ENCODE peak calls at places on chromosomes 2 and 18, in nine cellular contexts. One of them, this sample, is unnamed.

GRCh38 chr2:57881998-57882884 is 164.4 kb upstream of the VRK2 start:
- DNase-seq in BE2C: no peak
- DNase-seq in transverse colon: peak; percentile 15
- DNase-seq in uterus: no peak
- DNase-seq in fibroblast of the aortic adventitia: peak; percentile 62
- DNase-seq in astrocyte: peak; percentile 41
- DNase-seq in AG04449: no peak
- DNase-seq in PC-9: peak; percentile 43
- DNase-seq in epithelial cell of esophagus: no peak
- DNase-seq in this sample: peak; percentile 16

GRCh38 chr2:46857871-46858696 is 57.5 kb downstream of the MCFD2 start:
- DNase-seq in BE2C: no peak
- DNase-seq in uterus: no peak
- DNase-seq in epithelial cell of esophagus: no peak
- DNase-seq in astrocyte: peak; percentile 99
- DNase-seq in AG04449: peak; percentile 100
- DNase-seq in PC-9: peak; percentile 41
- DNase-seq in fibroblast of the aortic adventitia: peak; percentile 98
- DNase-seq in transverse colon: no peak
- DNase-seq in this sample: no peak

GRCh38 chr2:170707821-170708795 is 7.0 kb upstream of the SP5 start:
- DNase-seq in astrocyte: no peak
- DNase-seq in fibroblast of the aortic adventitia: no peak
- DNase-seq in uterus: peak; percentile 29
- DNase-seq in BE2C: no peak
- DNase-seq in AG04449: no peak
- DNase-seq in PC-9: no peak
- DNase-seq in epithelial cell of esophagus: no peak
- DNase-seq in transverse colon: no peak
- DNase-seq in this sample: no peak

GRCh38 chr2:83516503-83516902 is 942.6 kb downstream of the SUCLG1 start:
- DNase-seq in AG04449: no peak
- DNase-seq in uterus: no peak
- DNase-seq in transverse colon: no peak
- DNase-seq in fibroblast of the aortic adventitia: no peak
- DNase-seq in astrocyte: no peak
- DNase-seq in epithelial cell of esophagus: no peak
- DNase-seq in BE2C: no peak
- DNase-seq in PC-9: no peak
- DNase-seq in this sample: no peak

GRCh38 chr2:181784556-181784955 is 104.2 kb upstream of the NEUROD1 start:
- DNase-seq in astrocyte: peak; percentile 77
- DNase-seq in BE2C: no peak
- DNase-seq in fibroblast of the aortic adventitia: peak; percentile 52
- DNase-seq in PC-9: peak; percentile 12
- DNase-seq in uterus: no peak
- DNase-seq in transverse colon: no peak
- DNase-seq in AG04449: no peak
- DNase-seq in epithelial cell of esophagus: peak; percentile 71
- DNase-seq in this sample: no peak

GRCh38 chr18:64803471-64803870 is 654.6 kb upstream of the LINC00305 start:
- DNase-seq in AG04449: no peak
- DNase-seq in epithelial cell of esophagus: no peak
- DNase-seq in uterus: no peak
- DNase-seq in BE2C: no peak
- DNase-seq in transverse colon: no peak
- DNase-seq in PC-9: no peak
- DNase-seq in fibroblast of the aortic adventitia: no peak
- DNase-seq in astrocyte: no peak
- DNase-seq in this sample: no peak

GRCh38 chr2:235073938-235074337 is 122.1 kb downstream of the SH3BP4 start:
- DNase-seq in BE2C: no peak
- DNase-seq in AG04449: no peak
- DNase-seq in uterus: no peak
- DNase-seq in PC-9: no peak
- DNase-seq in astrocyte: no peak
- DNase-seq in fibroblast of the aortic adventitia: no peak
- DNase-seq in epithelial cell of esophagus: no peak
- DNase-seq in transverse colon: no peak
- DNase-seq in this sample: no peak

GRCh38 chr18:49258938-49259337 is 201.5 kb downstream of the DYM start:
- DNase-seq in epithelial cell of esophagus: no peak
- DNase-seq in BE2C: no peak
- DNase-seq in uterus: no peak
- DNase-seq in AG04449: no peak
- DNase-seq in fibroblast of the aortic adventitia: no peak
- DNase-seq in astrocyte: no peak
- DNase-seq in transverse colon: no peak
- DNase-seq in PC-9: no peak
- DNase-seq in this sample: no peak

DNA sequence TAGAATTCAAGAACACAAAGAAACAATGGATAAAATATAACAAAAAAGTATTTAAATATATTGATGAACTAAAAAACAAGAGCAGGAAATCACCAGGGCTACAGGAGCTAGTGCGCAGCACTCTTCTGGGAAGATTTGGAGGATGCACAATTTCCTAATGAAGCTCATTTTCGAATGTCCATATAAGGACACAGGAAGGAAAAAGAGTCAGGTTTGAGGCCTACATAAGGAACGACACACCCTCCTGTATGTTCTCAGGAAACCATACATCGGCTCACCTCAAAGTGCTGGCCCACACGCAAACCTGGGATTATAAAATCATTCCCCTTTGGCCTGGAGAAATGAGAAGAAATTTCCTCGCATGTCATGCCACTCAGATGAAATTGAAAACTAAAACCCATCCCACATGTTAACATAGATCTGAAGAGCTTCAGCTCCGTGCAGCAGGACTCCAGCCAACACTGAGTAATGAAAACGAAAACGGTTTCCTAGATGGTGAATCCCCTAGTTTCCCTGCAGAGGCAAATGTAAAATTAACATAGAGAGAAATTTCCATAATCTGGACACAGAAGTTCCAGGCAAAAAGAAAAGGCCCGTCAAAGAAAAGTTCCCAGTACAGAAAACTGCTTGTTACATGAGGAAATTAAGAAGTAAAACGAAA is 825.8 kb downstream of the SOCS6 start:
- DNase-seq in uterus: no peak
- DNase-seq in AG04449: no peak
- DNase-seq in fibroblast of the aortic adventitia: no peak
- DNase-seq in epithelial cell of esophagus: no peak
- DNase-seq in astrocyte: no peak
- DNase-seq in BE2C: no peak
- DNase-seq in PC-9: no peak
- DNase-seq in transverse colon: no peak
- DNase-seq in this sample: no peak
- H3K4me3 ChIP-seq in uterus: no peak overlapping the region
- H3K4me3 ChIP-seq in AG04449: no peak overlapping the region
- H3K4me3 ChIP-seq in fibroblast of the aortic adventitia: no peak overlapping the region
- H3K4me3 ChIP-seq in epithelial cell of esophagus: no peak overlapping the region
- H3K4me3 ChIP-seq in astrocyte: no peak overlapping the region
- H3K4me3 ChIP-seq in BE2C: no peak overlapping the region
- H3K4me3 ChIP-seq in PC-9: no peak overlapping the region
- H3K4me3 ChIP-seq in transverse colon: no peak overlapping the region
- H3K4me3 ChIP-seq in this sample: no peak overlapping the region

GRCh38 chr2:127525692-127526141 is 572 bp downstream of the IWS1 start:
- DNase-seq in AG04449: peak; percentile 10
- DNase-seq in epithelial cell of esophagus: peak; percentile 48
- DNase-seq in uterus: no peak
- DNase-seq in fibroblast of the aortic adventitia: peak; percentile 74
- DNase-seq in transverse colon: no peak
- DNase-seq in BE2C: no peak
- DNase-seq in PC-9: no peak
- DNase-seq in astrocyte: peak; percentile 56
- DNase-seq in this sample: no peak

GRCh38 chr2:127528487-127528886 is 2.2 kb upstream of the IWS1 start:
- DNase-seq in epithelial cell of esophagus: no peak
- DNase-seq in fibroblast of the aortic adventitia: no peak
- DNase-seq in transverse colon: no peak
- DNase-seq in BE2C: no peak
- DNase-seq in PC-9: no peak
- DNase-seq in AG04449: no peak
- DNase-seq in astrocyte: no peak
- DNase-seq in uterus: no peak
- DNase-seq in this sample: no peak

GRCh38 chr2:127523269-127523930 is 2.9 kb downstream of the IWS1 start:
- DNase-seq in BE2C: no peak
- DNase-seq in PC-9: no peak
- DNase-seq in transverse colon: no peak
- DNase-seq in fibroblast of the aortic adventitia: no peak
- DNase-seq in uterus: no peak
- DNase-seq in astrocyte: no peak
- DNase-seq in epithelial cell of esophagus: no peak
- DNase-seq in AG04449: no peak
- DNase-seq in this sample: no peak

GRCh38 chr2:127526940-127527804 is 883 bp upstream of the IWS1 start:
- DNase-seq in astrocyte: no peak
- DNase-seq in epithelial cell of esophagus: peak; percentile 88
- DNase-seq in uterus: no peak
- DNase-seq in BE2C: no peak
- DNase-seq in fibroblast of the aortic adventitia: no peak
- DNase-seq in AG04449: no peak
- DNase-seq in PC-9: peak; percentile 40
- DNase-seq in transverse colon: no peak
- DNase-seq in this sample: no peak

DNA sequence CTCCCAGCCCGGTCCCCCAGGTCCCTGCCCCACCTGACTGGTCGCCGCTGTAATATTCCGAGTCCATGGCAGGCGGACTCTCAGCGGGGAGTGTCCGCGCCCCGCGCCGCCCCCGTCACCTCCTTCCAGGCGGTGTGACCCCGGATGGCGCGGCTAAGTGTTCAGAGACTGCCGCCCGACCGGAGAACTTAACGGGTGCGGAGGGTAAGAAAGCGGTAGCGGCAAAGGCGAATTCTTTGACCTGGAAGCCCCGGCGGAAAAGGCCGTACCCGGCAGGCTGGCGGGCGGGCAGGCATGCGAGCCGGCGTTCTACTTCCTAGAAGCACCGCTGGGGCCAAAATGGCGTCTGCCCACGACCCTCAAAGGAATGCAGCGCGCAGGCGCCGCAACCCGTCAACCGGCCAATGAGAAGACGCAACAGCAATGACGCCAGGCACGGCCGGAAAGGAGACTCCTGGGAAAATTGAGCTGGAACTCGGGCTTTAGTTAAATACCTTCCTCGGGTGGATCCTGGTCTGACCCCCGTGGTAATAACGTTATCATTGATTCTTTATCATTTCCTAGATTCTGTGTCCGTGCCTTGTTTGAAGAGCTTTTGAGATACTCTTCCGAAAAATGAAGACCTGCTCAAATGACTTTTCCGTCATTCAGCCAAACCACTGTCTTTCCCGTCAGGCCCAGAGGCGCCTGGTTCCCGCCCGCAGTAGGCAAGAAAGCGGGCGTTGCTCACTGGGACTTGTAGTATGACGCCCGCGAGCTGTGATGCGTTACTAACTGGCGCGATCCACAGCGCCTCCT is at the start of gene IWS1:
- DNase-seq in BE2C: peak; percentile 88
- DNase-seq in astrocyte: peak; percentile 91
- DNase-seq in epithelial cell of esophagus: peak; percentile 98
- DNase-seq in uterus: peak; percentile 93
- DNase-seq in transverse colon: peak; percentile 96
- DNase-seq in AG04449: peak; percentile 78
- DNase-seq in PC-9: peak; percentile 95
- DNase-seq in fibroblast of the aortic adventitia: peak; percentile 97
- DNase-seq in this sample: peak; percentile 89
- TF ChIP-seq CTCF in BE2C: no peak
- TF ChIP-seq CTCF in astrocyte: no peak
- TF ChIP-seq CTCF in epithelial cell of esophagus: peak; percentile 25
- TF ChIP-seq CTCF in uterus: peak; percentile 13
- TF ChIP-seq CTCF in transverse colon: peak; percentile 77
- TF ChIP-seq CTCF in AG04449: peak; percentile 22
- TF ChIP-seq CTCF in PC-9: no peak
- TF ChIP-seq CTCF in fibroblast of the aortic adventitia: peak; percentile 30
- TF ChIP-seq CTCF in this sample: no peak

GRCh38 chr2:239312081-239312501 is 88.7 kb downstream of the HDAC4 start:
- DNase-seq in AG04449: no peak
- DNase-seq in fibroblast of the aortic adventitia: no peak
- DNase-seq in BE2C: no peak
- DNase-seq in astrocyte: no peak
- DNase-seq in uterus: no peak
- DNase-seq in PC-9: no peak
- DNase-seq in transverse colon: peak; percentile 6
- DNase-seq in epithelial cell of esophagus: no peak
- DNase-seq in this sample: no peak

GRCh38 chr2:239315308-239315707 is 85.5 kb downstream of the HDAC4 start:
- DNase-seq in BE2C: no peak
- DNase-seq in AG04449: no peak
- DNase-seq in uterus: no peak
- DNase-seq in epithelial cell of esophagus: no peak
- DNase-seq in transverse colon: peak; percentile 6
- DNase-seq in astrocyte: no peak
- DNase-seq in PC-9: no peak
- DNase-seq in fibroblast of the aortic adventitia: no peak
- DNase-seq in this sample: no peak

GRCh38 chr2:239313251-239313650 is 87.6 kb downstream of the HDAC4 start:
- DNase-seq in PC-9: no peak
- DNase-seq in AG04449: no peak
- DNase-seq in transverse colon: no peak
- DNase-seq in epithelial cell of esophagus: no peak
- DNase-seq in BE2C: no peak
- DNase-seq in uterus: no peak
- DNase-seq in astrocyte: no peak
- DNase-seq in fibroblast of the aortic adventitia: no peak
- DNase-seq in this sample: no peak

GRCh38 chr2:239312741-239313246 is 88.0 kb downstream of the HDAC4 start:
- DNase-seq in uterus: peak; percentile 59
- DNase-seq in fibroblast of the aortic adventitia: no peak
- DNase-seq in transverse colon: peak; percentile 18
- DNase-seq in PC-9: no peak
- DNase-seq in BE2C: peak; percentile 33
- DNase-seq in epithelial cell of esophagus: no peak
- DNase-seq in AG04449: no peak
- DNase-seq in astrocyte: no peak
- DNase-seq in this sample: no peak

DNA sequence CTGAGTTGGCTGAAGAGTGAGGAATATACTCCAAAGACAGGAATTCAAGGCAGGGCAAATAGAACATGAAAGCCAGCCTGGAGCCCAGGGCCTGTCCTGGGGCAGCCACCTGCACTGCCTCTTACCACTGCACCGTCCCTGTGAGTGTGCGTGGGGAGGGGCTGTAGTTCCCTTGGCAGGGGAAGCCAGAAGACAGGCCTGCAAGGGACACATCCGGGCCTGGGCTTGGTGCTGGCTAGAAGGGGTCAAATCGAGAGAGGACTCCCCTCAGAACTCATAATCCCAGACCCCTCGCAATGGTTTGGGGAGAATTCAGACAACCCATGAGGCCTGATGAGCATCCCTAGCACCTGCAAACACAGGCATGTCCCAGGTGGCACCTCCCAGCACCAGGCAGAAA is 87.0 kb downstream of the HDAC4 start:
- DNase-seq in epithelial cell of esophagus: no peak
- DNase-seq in astrocyte: no peak
- DNase-seq in BE2C: no peak
- DNase-seq in AG04449: no peak
- DNase-seq in uterus: no peak
- DNase-seq in transverse colon: no peak
- DNase-seq in fibroblast of the aortic adventitia: no peak
- DNase-seq in PC-9: no peak
- DNase-seq in this sample: no peak
- H3K4me3 ChIP-seq in epithelial cell of esophagus: no peak overlapping the region
- H3K4me3 ChIP-seq in astrocyte: no peak overlapping the region
- H3K4me3 ChIP-seq in BE2C: no peak overlapping the region
- H3K4me3 ChIP-seq in AG04449: no peak overlapping the region
- H3K4me3 ChIP-seq in uterus: no peak overlapping the region
- H3K4me3 ChIP-seq in transverse colon: no peak overlapping the region
- H3K4me3 ChIP-seq in fibroblast of the aortic adventitia: no peak overlapping the region
- H3K4me3 ChIP-seq in PC-9: no peak overlapping the region
- H3K4me3 ChIP-seq in this sample: no peak overlapping the region

DNA sequence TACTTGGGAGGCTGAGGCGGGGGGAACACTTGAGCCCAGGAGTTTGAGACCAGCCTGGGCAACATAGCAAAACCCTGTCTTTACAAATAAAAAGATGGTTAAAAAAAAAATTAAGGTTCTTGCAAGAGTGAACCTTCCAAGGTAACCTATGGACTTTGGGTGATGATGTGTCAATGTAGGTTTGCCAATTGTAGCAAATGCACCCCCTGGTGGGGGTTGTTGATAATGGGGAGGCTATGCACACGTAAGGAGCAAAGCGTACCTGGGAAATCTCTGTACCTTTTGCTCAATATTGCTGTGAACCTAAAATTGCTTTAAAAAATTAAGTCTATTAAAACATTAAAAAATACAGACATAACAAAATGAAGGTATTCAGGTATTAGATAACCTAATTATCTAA is 70.4 kb downstream of the CWC22 start:
- DNase-seq in BE2C: peak; percentile 32
- DNase-seq in PC-9: peak; percentile 34
- DNase-seq in transverse colon: peak; percentile 29
- DNase-seq in AG04449: no peak
- DNase-seq in fibroblast of the aortic adventitia: no peak
- DNase-seq in astrocyte: no peak
- DNase-seq in uterus: no peak
- DNase-seq in epithelial cell of esophagus: peak; percentile 53
- DNase-seq in this sample: no peak
- TF ChIP-seq CTCF in BE2C: peak; percentile 49
- TF ChIP-seq CTCF in PC-9: peak; percentile 72
- TF ChIP-seq CTCF in transverse colon: peak; percentile 41
- TF ChIP-seq CTCF in AG04449: no peak
- TF ChIP-seq CTCF in fibroblast of the aortic adventitia: peak; percentile 41
- TF ChIP-seq CTCF in astrocyte: peak; percentile 20
- TF ChIP-seq CTCF in uterus: no peak
- TF ChIP-seq CTCF in epithelial cell of esophagus: peak; percentile 64
- TF ChIP-seq CTCF in this sample: peak; percentile 70

This sample was measured in HFF-Myc.